ENCODE peak calls at places on chromosomes 11 and 22, in four cellular contexts. One of them, this sample, is unnamed.

GRCh38 chr11:35040221-35040942 is 98.6 kb upstream of the CD44 start:
- DNase-seq in WERI-Rb-1: no peak
- DNase-seq in left lung: no peak
- DNase-seq in H9: no peak
- DNase-seq in this sample: no peak

GRCh38 chr22:45775569-45776312 is 104.1 kb downstream of the ATXN10 start:
- DNase-seq in WERI-Rb-1: no peak
- DNase-seq in left lung: no peak
- DNase-seq in H9: no peak
- DNase-seq in this sample: no peak

GRCh38 chr11:78666675-78667129 is 92.0 kb upstream of the NARS2 start:
- DNase-seq in WERI-Rb-1: no peak
- DNase-seq in left lung: no peak
- DNase-seq in H9: no peak
- DNase-seq in this sample: no peak

GRCh38 chr11:77346906-77347603 is 45.6 kb upstream of the GDPD4 start:
- DNase-seq in WERI-Rb-1: no peak
- DNase-seq in left lung: no peak
- DNase-seq in H9: no peak
- DNase-seq in this sample: no peak

GRCh38 chr11:6418958-6419611 is at the start of gene APBB1:
- DNase-seq in WERI-Rb-1: peak; percentile 68
- DNase-seq in left lung: no peak
- DNase-seq in H9: peak; percentile 66
- DNase-seq in this sample: peak; percentile 71

GRCh38 chr11:113296447-113297205 is 17.8 kb upstream of the TTC12 start:
- DNase-seq in WERI-Rb-1: peak; percentile 79
- DNase-seq in left lung: no peak
- DNase-seq in H9: peak; percentile 37
- DNase-seq in this sample: no peak

GRCh38 chr11:57425565-57426438 is 1.1 kb downstream of the SLC43A3 start:
- DNase-seq in WERI-Rb-1: no peak
- DNase-seq in left lung: peak; percentile 84
- DNase-seq in H9: no peak
- DNase-seq in this sample: peak; percentile 82

GRCh38 chr11:105244157-105244820 is 104.7 kb upstream of the CARD18 start:
- DNase-seq in WERI-Rb-1: no peak
- DNase-seq in left lung: no peak
- DNase-seq in H9: no peak
- DNase-seq in this sample: no peak

GRCh38 chr22:22021160-22021750 is 38.7 kb upstream of the TOP3B start:
- DNase-seq in WERI-Rb-1: no peak
- DNase-seq in left lung: no peak
- DNase-seq in H9: no peak
- DNase-seq in this sample: no peak

GRCh38 chr22:33699176-33699575 is 221.1 kb downstream of the LARGE1 start:
- DNase-seq in WERI-Rb-1: no peak
- DNase-seq in left lung: no peak
- DNase-seq in H9: no peak
- DNase-seq in this sample: no peak

GRCh38 chr11:2262301-2263011 is 7.9 kb downstream of the ASCL2 start:
- DNase-seq in WERI-Rb-1: no peak
- DNase-seq in left lung: no peak
- DNase-seq in H9: no peak
- DNase-seq in this sample: no peak

GRCh38 chr11:28400236-28401100 is 292.3 kb downstream of the METTL15 start:
- DNase-seq in WERI-Rb-1: no peak
- DNase-seq in left lung: no peak
- DNase-seq in H9: no peak
- DNase-seq in this sample: no peak
- H3K27ac ChIP-seq in WERI-Rb-1: no peak overlapping the region
- H3K27ac ChIP-seq in left lung: no peak overlapping the region
- H3K27ac ChIP-seq in H9: no peak overlapping the region
- H3K27ac ChIP-seq in this sample: no peak overlapping the region

GRCh38 chr22:39101226-39101625 is 4.2 kb downstream of the APOBEC3H start:
- DNase-seq in WERI-Rb-1: no peak
- DNase-seq in left lung: peak; percentile 25
- DNase-seq in H9: peak; percentile 34
- DNase-seq in this sample: no peak
- H3K27ac ChIP-seq in WERI-Rb-1: no peak overlapping the region
- H3K27ac ChIP-seq in left lung: no peak overlapping the region
- H3K27ac ChIP-seq in H9: no peak overlapping the region
- H3K27ac ChIP-seq in this sample: no peak overlapping the region

GRCh38 chr11:118697346-118697745 is 17.9 kb upstream of the TREH start:
- DNase-seq in WERI-Rb-1: no peak
- DNase-seq in left lung: no peak
- DNase-seq in H9: no peak
- DNase-seq in this sample: no peak
- H3K27ac ChIP-seq in WERI-Rb-1: no peak overlapping the region
- H3K27ac ChIP-seq in left lung: no peak overlapping the region
- H3K27ac ChIP-seq in H9: no peak overlapping the region
- H3K27ac ChIP-seq in this sample: no peak overlapping the region

GRCh38 chr11:12845739-12846358 is 163.3 kb upstream of the RASSF10 start:
- DNase-seq in WERI-Rb-1: peak; percentile 74
- DNase-seq in left lung: no peak
- DNase-seq in H9: no peak
- DNase-seq in this sample: no peak

GRCh38 chr11:12840871-12841516 is 166.8 kb downstream of the TEAD1 start:
- DNase-seq in WERI-Rb-1: peak; percentile 70
- DNase-seq in left lung: no peak
- DNase-seq in H9: no peak
- DNase-seq in this sample: no peak

GRCh38 chr11:12841946-12842630 is 167.0 kb upstream of the RASSF10 start:
- DNase-seq in WERI-Rb-1: peak; percentile 56
- DNase-seq in left lung: no peak
- DNase-seq in H9: no peak
- DNase-seq in this sample: no peak

GRCh38 chr11:12846766-12847615 is 162.1 kb upstream of the RASSF10 start:
- DNase-seq in WERI-Rb-1: no peak
- DNase-seq in left lung: no peak
- DNase-seq in H9: no peak
- DNase-seq in this sample: no peak

GRCh38 chr11:12842933-12843636 is 166.0 kb upstream of the RASSF10 start:
- DNase-seq in WERI-Rb-1: peak; percentile 66
- DNase-seq in left lung: no peak
- DNase-seq in H9: no peak
- DNase-seq in this sample: no peak
- H3K27ac ChIP-seq in WERI-Rb-1: peak overlapping the region; percentile 90
- H3K27ac ChIP-seq in left lung: no peak overlapping the region
- H3K27ac ChIP-seq in H9: no peak overlapping the region
- H3K27ac ChIP-seq in this sample: no peak overlapping the region

GRCh38 chr22:43880743-43881055 is 11.1 kb downstream of the PNPLA5 start:
- DNase-seq in WERI-Rb-1: no peak
- DNase-seq in left lung: peak; percentile 8
- DNase-seq in H9: peak; percentile 20
- DNase-seq in this sample: no peak

GRCh38 chr22:43879901-43880742 is 11.7 kb downstream of the PNPLA5 start:
- DNase-seq in WERI-Rb-1: no peak
- DNase-seq in left lung: peak; percentile 13
- DNase-seq in H9: no peak
- DNase-seq in this sample: no peak

GRCh38 chr22:43878079-43878795 is 13.6 kb downstream of the PNPLA5 start:
- DNase-seq in WERI-Rb-1: no peak
- DNase-seq in left lung: peak; percentile 12
- DNase-seq in H9: peak; percentile 19
- DNase-seq in this sample: no peak

GRCh38 chr22:43876866-43877509 is 14.7 kb upstream of the SULT4A1 start:
- DNase-seq in WERI-Rb-1: no peak
- DNase-seq in left lung: peak; percentile 7
- DNase-seq in H9: peak; percentile 20
- DNase-seq in this sample: no peak

DNA sequence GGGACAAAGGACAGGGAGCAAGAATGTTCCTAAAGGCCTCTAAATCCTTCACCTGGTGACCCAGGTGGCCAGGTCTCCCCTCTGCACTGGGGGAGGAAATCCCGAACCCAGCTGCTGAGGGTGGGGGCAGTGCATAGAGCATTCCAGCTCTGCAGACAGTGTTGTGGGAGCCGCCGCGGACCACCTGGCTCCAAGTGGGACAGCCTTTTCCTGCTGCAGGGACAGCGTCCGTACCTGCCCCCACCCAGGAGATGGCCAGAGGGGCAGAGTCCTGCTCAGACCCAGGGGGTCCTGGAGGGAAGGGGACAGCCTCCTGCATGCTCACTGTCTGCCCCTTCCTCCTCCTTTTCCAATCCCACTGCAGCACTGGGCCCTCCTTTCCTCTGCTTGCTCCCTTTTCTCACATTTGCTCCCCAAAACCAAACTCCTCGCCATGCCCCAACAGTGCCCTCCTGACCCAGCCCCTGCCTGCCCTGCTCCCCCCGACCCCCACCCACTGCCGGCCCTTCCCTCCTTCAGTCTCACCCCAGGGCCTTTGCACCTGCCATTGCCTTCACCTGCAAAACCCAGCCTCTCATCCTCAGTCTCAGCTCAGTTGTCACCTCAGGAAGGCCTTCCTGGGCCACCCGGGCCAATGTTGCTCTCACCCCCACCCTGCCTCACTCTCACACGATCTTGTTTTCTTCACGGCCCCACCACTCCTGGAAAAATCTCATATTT is 12.8 kb downstream of the PNPLA5 start:
- DNase-seq in WERI-Rb-1: no peak
- DNase-seq in left lung: peak; percentile 15
- DNase-seq in H9: no peak
- DNase-seq in this sample: no peak
- H3K27ac ChIP-seq in WERI-Rb-1: no peak overlapping the region
- H3K27ac ChIP-seq in left lung: no peak overlapping the region
- H3K27ac ChIP-seq in H9: no peak overlapping the region
- H3K27ac ChIP-seq in this sample: no peak overlapping the region

GRCh38 chr11:72069787-72070251 is 10.5 kb downstream of the NUMA1 start:
- DNase-seq in WERI-Rb-1: peak; percentile 28
- DNase-seq in left lung: peak; percentile 92
- DNase-seq in H9: peak; percentile 42
- DNase-seq in this sample: peak; percentile 89

GRCh38 chr11:72069200-72069599 is 11.1 kb downstream of the NUMA1 start:
- DNase-seq in WERI-Rb-1: no peak
- DNase-seq in left lung: no peak
- DNase-seq in H9: no peak
- DNase-seq in this sample: no peak

GRCh38 chr11:72066855-72067254 is 13.5 kb downstream of the NUMA1 start:
- DNase-seq in WERI-Rb-1: no peak
- DNase-seq in left lung: no peak
- DNase-seq in H9: no peak
- DNase-seq in this sample: no peak

GRCh38 chr11:72067266-72067665 is 13.1 kb downstream of the NUMA1 start:
- DNase-seq in WERI-Rb-1: no peak
- DNase-seq in left lung: no peak
- DNase-seq in H9: no peak
- DNase-seq in this sample: no peak

DNA sequence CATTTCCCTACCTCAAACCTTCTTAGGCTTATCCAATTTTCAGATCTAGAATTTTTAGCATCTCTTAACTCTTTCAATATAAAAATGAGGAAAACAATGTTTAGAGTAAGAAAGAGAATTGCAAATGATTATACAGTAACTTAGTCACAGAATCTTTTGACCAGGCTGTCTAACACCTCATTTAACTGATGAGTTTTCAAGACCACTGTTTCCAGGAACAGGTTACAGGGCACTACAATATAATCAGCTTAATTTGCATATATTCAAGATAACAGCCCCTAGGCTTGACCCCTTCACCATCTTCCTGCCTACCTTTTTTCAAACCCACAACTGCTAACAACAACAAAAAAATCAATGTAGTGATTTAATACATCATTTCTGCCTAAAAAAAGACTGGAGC is 12.7 kb downstream of the NUMA1 start:
- DNase-seq in WERI-Rb-1: no peak
- DNase-seq in left lung: no peak
- DNase-seq in H9: no peak
- DNase-seq in this sample: no peak
- H3K27ac ChIP-seq in WERI-Rb-1: no peak overlapping the region
- H3K27ac ChIP-seq in left lung: no peak overlapping the region
- H3K27ac ChIP-seq in H9: no peak overlapping the region
- H3K27ac ChIP-seq in this sample: peak overlapping the region; percentile 82

GRCh38 chr11:28089378-28089777 is 18.6 kb downstream of the KIF18A start:
- DNase-seq in WERI-Rb-1: no peak
- DNase-seq in left lung: no peak
- DNase-seq in H9: no peak
- DNase-seq in this sample: no peak
- H3K27ac ChIP-seq in WERI-Rb-1: no peak overlapping the region
- H3K27ac ChIP-seq in left lung: no peak overlapping the region
- H3K27ac ChIP-seq in H9: no peak overlapping the region
- H3K27ac ChIP-seq in this sample: no peak overlapping the region

GRCh38 chr11:95795627-95796308 is 5.5 kb downstream of the CEP57 start:
- DNase-seq in WERI-Rb-1: no peak
- DNase-seq in left lung: no peak
- DNase-seq in H9: no peak
- DNase-seq in this sample: no peak
- H3K27ac ChIP-seq in WERI-Rb-1: no peak overlapping the region
- H3K27ac ChIP-seq in left lung: no peak overlapping the region
- H3K27ac ChIP-seq in H9: no peak overlapping the region
- H3K27ac ChIP-seq in this sample: no peak overlapping the region

This sample was measured in lower lobe of right lung.